ENCODE peak calls at places on chromosomes 13 and 19, in seven cellular contexts. O, E, F, S, P, B and L are unnamed samples.

GRCh38 chr19:15466851-15467733 is 2.7 kb upstream of the RASAL3 start:
- DNase-seq in E (peak), O (peak), S (no peak), F (no peak), B (no peak), P (peak), L (no peak)

GRCh38 chr19:40266111-40266510 is 19.0 kb downstream of the AKT2 start:
- DNase-seq in B (no peak), O (no peak), F (no peak), E (no peak), P (no peak), S (no peak), L (peak)

GRCh38 chr19:50492303-50493052 is 15.8 kb upstream of the GARIN5A start:
- DNase-seq in S (no peak), O (no peak), E (no peak), B (no peak), F (no peak), P (peak), L (no peak)

GRCh38 chr19:45079063-45079910 is at the start of gene GEMIN7:
- DNase-seq in B (peak), O (peak), P (peak), S (peak), F (no peak), E (peak), L (peak)

GRCh38 chr13:44874886-44875630 is 114.2 kb downstream of the NUFIP1 start:
- DNase-seq in E (no peak), P (no peak), O (no peak), F (no peak), B (no peak), S (no peak), L (no peak)

GRCh38 chr13:51534075-51534817 is 50.0 kb upstream of the WDFY2 start:
- DNase-seq in F (no peak), P (no peak), B (no peak), O (no peak), E (no peak), S (no peak), L (no peak)

GRCh38 chr13:25732146-25732865 is 319.5 kb downstream of the SHISA2 start:
- DNase-seq in O (peak), B (no peak), P (no peak), F (no peak), E (peak), S (no peak), L (no peak)

GRCh38 chr19:5480427-5480836 is 25.2 kb downstream of the ZNRF4 start:
- DNase-seq in P (peak), S (no peak), O (peak), F (no peak), E (no peak), B (peak), L (no peak)

GRCh38 chr13:30159446-30159839 is 147.9 kb downstream of the KATNAL1 start:
- DNase-seq in F (no peak), B (peak), E (peak), S (no peak), O (no peak), P (no peak), L (no peak)

GRCh38 chr13:94323746-94324408 is 155.6 kb downstream of the DCT start:
- DNase-seq in B (no peak), S (no peak), P (no peak), E (no peak), O (no peak), F (no peak), L (no peak)

GRCh38 chr13:111011899-111012298 is 97.0 kb upstream of the ANKRD10 start:
- DNase-seq in S (no peak), O (no peak), B (no peak), P (no peak), E (peak), F (no peak), L (no peak)

GRCh38 chr13:51895906-51896888 is 34.4 kb downstream of the CCDC70 start:
- DNase-seq in B (peak), O (peak), E (peak), F (peak), P (peak), S (no peak), L (peak)

GRCh38 chr13:35514801-35515502 is 38.5 kb upstream of the MAB21L1 start:
- DNase-seq in O (no peak), B (no peak), S (no peak), P (no peak), F (no peak), E (no peak), L (no peak)

GRCh38 chr13:93635687-93636086 is 409.1 kb downstream of the GPC6 start:
- DNase-seq in B (no peak), S (no peak), F (peak), O (no peak), E (peak), P (no peak), L (no peak)

GRCh38 chr19:1396768-1397679 is 4.3 kb downstream of the GAMT start:
- DNase-seq in O (no peak), E (no peak), F (no peak), B (no peak), P (no peak), S (no peak), L (no peak)